ENCODE peak calls at places on chromosomes 16 and 17, in nine cellular contexts. A is adrenal gland, R is testis, J is heart left ventricle, Y is GM12878, U is A549, D is gastrocnemius medialis, Q is Peyer's patch, K is tibial nerve. N is an unnamed sample. For H3K4me1, the result is how much of the 10 kb centered on the place peaks cover.

GRCh38 chr16:87436225-87437172 is 44.4 kb downstream of the MAP1LC3B start:
- DNase-seq in A (no peak), R (peak), J (no peak), Y (no peak), U (no peak), D (no peak), Q (no peak), K (no peak), N (no peak)

GRCh38 chr16:19396555-19397011 is 21.1 kb upstream of the TMC5 start:
- DNase-seq in A (no peak), R (no peak), J (no peak), Y (no peak), U (peak), D (no peak), Q (peak), K (no peak), N (peak)

GRCh38 chr17:63622571-63623390 is 564 bp downstream of the MAP3K3 start:
- DNase-seq in A (peak), R (peak), J (peak), Y (no peak), U (peak), D (peak), Q (peak), K (peak), N (peak)

GRCh38 chr16:28003923-28004322 is 59.6 kb downstream of the GSG1L start:
- DNase-seq in A (no peak), R (no peak), J (no peak), Y (no peak), U (no peak), D (no peak), Q (no peak), K (no peak), N (no peak)

GRCh38 chr16:50547944-50548658 is at the start of gene NKD1:
- DNase-seq in A (peak), R (peak), J (peak), Y (no peak), U (peak), D (peak), Q (peak), K (peak), N (peak)

GRCh38 chr16:60727856-60728255 is 1308.4 kb downstream of the CDH8 start:
- DNase-seq in A (no peak), R (no peak), J (no peak), Y (no peak), U (no peak), D (no peak), Q (no peak), K (no peak), N (no peak)

GRCh38 chr16:51697454-51697853 is 546.4 kb upstream of the SALL1 start:
- DNase-seq in A (no peak), R (no peak), J (no peak), Y (no peak), U (no peak), D (no peak), Q (no peak), K (no peak), N (no peak)

GRCh38 chr16:3099732-3100499 is 822 bp upstream of the ZSCAN10 start:
- DNase-seq in A (peak), R (peak), J (peak), Y (no peak), U (peak), D (peak), Q (peak), K (peak), N (peak)

GRCh38 chr17:77127735-77128361 is 12.9 kb upstream of the SEC14L1 start:
- DNase-seq in A (peak), R (peak), J (peak), Y (no peak), U (no peak), D (peak), Q (peak), K (peak), N (peak)

GRCh38 chr17:83109793-83110645 is 30.6 kb downstream of the METRNL start:
- DNase-seq in A (peak), R (peak), J (peak), Y (no peak), U (peak), D (no peak), Q (peak), K (peak), N (peak)
- TF ChIP-seq POLR2A in A (no peak), R (no peak), J (no peak), Y (no peak), U (peak), D (no peak), Q (no peak), K (no peak), N (no peak)

GRCh38 chr17:80473701-80474100 is 2.7 kb downstream of the NPTX1 start:
- DNase-seq in A (no peak), R (no peak), J (no peak), Y (no peak), U (no peak), D (no peak), Q (no peak), K (no peak), N (no peak)
- H3K4me1 ChIP-seq in A (under half), R (under half), J (under half), Y (under half), U (under half), D (under half), Q (under half), K (under half), N (under half)

DNA sequence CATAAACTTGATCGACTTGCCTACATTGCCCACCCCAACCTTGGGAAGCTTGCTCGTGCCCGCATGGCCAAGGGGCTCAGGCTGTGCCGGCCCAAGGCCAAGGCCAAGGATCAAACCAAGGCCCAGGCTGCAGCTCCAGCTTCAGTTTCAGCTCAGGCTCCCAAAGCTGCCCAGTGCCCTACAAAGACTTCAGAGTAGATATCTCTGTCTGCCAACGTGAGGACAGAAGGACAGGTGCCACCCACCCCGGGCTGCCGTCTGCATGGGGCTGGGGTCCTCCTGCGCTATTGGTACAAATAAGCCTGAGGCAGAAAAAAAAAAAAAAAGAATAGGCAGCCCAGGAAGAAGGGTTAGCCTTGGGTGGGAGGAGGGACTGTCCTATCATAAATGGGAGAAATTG is 37.1 kb downstream of the DNAH2 start:
- DNase-seq in A (no peak), R (no peak), J (no peak), Y (no peak), U (no peak), D (no peak), Q (no peak), K (no peak), N (no peak)
- H3K27ac ChIP-seq in A (no peak), R (no peak), J (no peak), Y (no peak), U (no peak), D (no peak), Q (no peak), K (no peak), N (no peak)

GRCh38 chr17:8187517-8188407 is 2.2 kb downstream of the BORCS6 start:
- DNase-seq in A (peak), R (peak), J (peak), Y (peak), U (peak), D (peak), Q (peak), K (peak), N (peak)
- TF ChIP-seq POLR2A in A (peak), R (no peak), J (no peak), Y (peak), U (peak), D (no peak), Q (peak), K (peak), N (no peak)

GRCh38 chr17:42584880-42585279 is 7.4 kb upstream of the PSMC3IP start:
- DNase-seq in A (peak), R (no peak), J (no peak), Y (no peak), U (no peak), D (no peak), Q (no peak), K (no peak), N (no peak)

GRCh38 chr17:42578282-42578869 is 847 bp upstream of the PSMC3IP start:
- DNase-seq in A (peak), R (peak), J (peak), Y (peak), U (peak), D (peak), Q (peak), K (peak), N (peak)

GRCh38 chr17:42585353-42585752 is 7.8 kb upstream of the PSMC3IP start:
- DNase-seq in A (peak), R (no peak), J (no peak), Y (no peak), U (no peak), D (no peak), Q (no peak), K (no peak), N (no peak)

GRCh38 chr17:42579794-42580551 is 2.4 kb upstream of the PSMC3IP start:
- DNase-seq in A (no peak), R (no peak), J (no peak), Y (no peak), U (no peak), D (no peak), Q (no peak), K (no peak), N (no peak)

GRCh38 chr17:42581744-42582270 is 4.3 kb upstream of the PSMC3IP start:
- DNase-seq in A (peak), R (no peak), J (no peak), Y (no peak), U (no peak), D (no peak), Q (no peak), K (no peak), N (no peak)
- H3K4me1 ChIP-seq in A (under half), R (under half), J (under half), Y (under half), U (under half), D (under half), Q (under half), K (under half), N (under half)

DNA sequence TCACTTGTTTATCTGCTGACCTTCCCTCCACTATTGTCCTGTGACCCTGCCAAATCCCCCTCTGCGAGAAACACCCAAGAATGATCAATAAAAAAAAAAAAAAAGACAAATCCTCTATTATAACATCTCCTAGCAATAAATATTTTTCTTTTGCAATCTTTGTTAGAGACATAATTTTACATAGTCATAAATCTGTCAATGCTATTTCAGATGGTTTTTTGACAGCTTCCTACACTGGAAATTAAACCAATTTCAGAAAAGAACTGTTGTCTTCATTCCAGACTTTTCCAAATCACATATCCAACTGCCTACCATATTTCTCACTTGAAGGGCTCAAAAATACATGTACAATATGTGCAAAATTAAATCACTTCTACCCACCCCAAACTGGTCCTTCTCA is 3.7 kb downstream of the METTL16 start:
- DNase-seq in A (no peak), R (no peak), J (no peak), Y (no peak), U (no peak), D (no peak), Q (no peak), K (no peak), N (no peak)
- H3K27ac ChIP-seq in A (no peak), R (no peak), J (no peak), Y (no peak), U (no peak), D (no peak), Q (no peak), K (no peak), N (no peak)

GRCh38 chr17:75876190-75876937 is 2.0 kb downstream of the TRIM47 start:
- DNase-seq in A (peak), R (no peak), J (peak), Y (no peak), U (peak), D (no peak), Q (peak), K (no peak), N (peak)
- TF ChIP-seq POLR2A in A (no peak), R (no peak), J (no peak), Y (peak), U (peak), D (no peak), Q (peak), K (no peak), N (no peak)

DNA sequence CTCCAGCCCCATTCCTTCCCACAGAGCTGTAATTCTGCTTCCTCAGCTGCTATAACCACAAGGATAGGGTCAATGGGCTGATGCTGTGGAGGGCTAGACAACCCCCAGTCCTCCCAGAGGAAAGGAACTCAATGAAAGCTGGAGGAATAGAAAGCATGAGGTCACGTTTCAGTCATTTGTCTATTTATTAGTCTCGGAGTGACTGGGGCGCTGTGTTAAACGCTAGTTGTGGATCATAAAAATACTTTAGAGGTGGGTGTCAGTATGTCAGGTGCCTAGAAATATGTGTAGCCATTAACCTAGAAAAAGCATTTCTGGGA is 791 bp upstream of the CCL3L1 start:
- DNase-seq in A (no peak), R (no peak), J (no peak), Y (no peak), U (no peak), D (no peak), Q (no peak), K (no peak), N (no peak)
- H3K4me1 ChIP-seq in A (under half), R (under half), J (under half), Y (under half), U (under half), D (under half), Q (under half), K (under half), N (under half)

GRCh38 chr16:46885960-46886763 is 2.0 kb downstream of the GPT2 start:
- DNase-seq in A (no peak), R (peak), J (no peak), Y (no peak), U (no peak), D (peak), Q (no peak), K (peak), N (peak)

GRCh38 chr16:46889942-46890300 is 5.8 kb downstream of the GPT2 start:
- DNase-seq in A (no peak), R (no peak), J (no peak), Y (no peak), U (no peak), D (no peak), Q (no peak), K (no peak), N (no peak)

GRCh38 chr16:46889245-46889941 is 5.2 kb downstream of the GPT2 start:
- DNase-seq in A (no peak), R (no peak), J (no peak), Y (no peak), U (no peak), D (no peak), Q (no peak), K (no peak), N (no peak)

GRCh38 chr16:46886764-46887523 is 2.8 kb downstream of the GPT2 start:
- DNase-seq in A (no peak), R (no peak), J (no peak), Y (no peak), U (no peak), D (no peak), Q (no peak), K (no peak), N (no peak)

DNA sequence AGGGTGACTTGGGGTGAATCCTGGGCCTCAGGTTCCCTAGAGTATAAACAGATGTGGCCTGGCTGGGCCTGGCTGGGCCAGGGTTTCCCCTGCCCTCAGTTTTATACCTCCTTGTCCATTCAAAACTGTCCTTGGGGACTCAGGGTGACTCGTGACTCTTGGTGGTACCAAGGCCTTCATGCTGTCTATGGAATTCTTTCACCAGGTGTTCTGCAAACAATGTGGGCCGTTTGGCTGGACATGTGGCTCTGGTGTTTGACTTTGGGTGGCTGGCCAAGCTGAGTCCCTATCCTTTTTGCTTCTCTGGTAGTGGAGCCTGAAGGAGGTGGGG is 3.3 kb downstream of the GPT2 start:
- DNase-seq in A (no peak), R (no peak), J (no peak), Y (no peak), U (no peak), D (no peak), Q (no peak), K (no peak), N (no peak)
- H3K27ac ChIP-seq in A (no peak), R (no peak), J (no peak), Y (no peak), U (no peak), D (peak), Q (no peak), K (peak), N (no peak)

N was measured in right lobe of liver.